ENCODE peak calls at places on chromosomes 6 and 20, in four cellular contexts. One of them, this sample, is unnamed.

GRCh38 chr6:73264446-73264845 is 1.4 kb upstream of the KHDC1 start:
- DNase-seq in HuH-7: no peak
- DNase-seq in cardiac muscle cell: no peak
- DNase-seq in fibroblast of pulmonary artery: no peak
- DNase-seq in this sample: no peak

GRCh38 chr6:170004585-170005210 is 253.3 kb downstream of the ERMARD start:
- DNase-seq in fibroblast of pulmonary artery: no peak
- DNase-seq in cardiac muscle cell: no peak
- DNase-seq in HuH-7: no peak
- DNase-seq in this sample: no peak

GRCh38 chr20:24253321-24253720 is 216.1 kb upstream of the SYNDIG1 start:
- DNase-seq in HuH-7: no peak
- DNase-seq in fibroblast of pulmonary artery: no peak
- DNase-seq in cardiac muscle cell: no peak
- DNase-seq in this sample: no peak

GRCh38 chr6:26172496-26172958 is 85.3 kb downstream of the HFE start:
- DNase-seq in fibroblast of pulmonary artery: peak
- DNase-seq in HuH-7: no peak
- DNase-seq in cardiac muscle cell: peak
- DNase-seq in this sample: no peak

GRCh38 chr20:40810336-40810735 is 121.3 kb upstream of the MAFB start:
- DNase-seq in cardiac muscle cell: no peak
- DNase-seq in fibroblast of pulmonary artery: no peak
- DNase-seq in HuH-7: no peak
- DNase-seq in this sample: no peak

GRCh38 chr6:128491041-128491642 is 29.3 kb downstream of the PTPRK start:
- DNase-seq in fibroblast of pulmonary artery: peak
- DNase-seq in HuH-7: no peak
- DNase-seq in cardiac muscle cell: peak
- DNase-seq in this sample: peak

GRCh38 chr20:53609501-53610445 is 16.1 kb upstream of the ZNF217 start:
- DNase-seq in HuH-7: no peak
- DNase-seq in fibroblast of pulmonary artery: no peak
- DNase-seq in cardiac muscle cell: peak
- DNase-seq in this sample: no peak

GRCh38 chr6:39037082-39037487 is 11.5 kb upstream of the GLP1R start:
- DNase-seq in fibroblast of pulmonary artery: no peak
- DNase-seq in HuH-7: no peak
- DNase-seq in cardiac muscle cell: no peak
- DNase-seq in this sample: no peak

GRCh38 chr6:2738373-2738979 is 12.2 kb downstream of the MYLK4 start:
- DNase-seq in fibroblast of pulmonary artery: peak
- DNase-seq in HuH-7: peak
- DNase-seq in cardiac muscle cell: peak
- DNase-seq in this sample: peak

GRCh38 chr6:6379573-6379972 is 59.1 kb upstream of the F13A1 start:
- DNase-seq in HuH-7: no peak
- DNase-seq in cardiac muscle cell: no peak
- DNase-seq in fibroblast of pulmonary artery: no peak
- DNase-seq in this sample: no peak

GRCh38 chr6:142349215-142349823 is 47.5 kb downstream of the ADGRG6 start:
- DNase-seq in cardiac muscle cell: no peak
- DNase-seq in fibroblast of pulmonary artery: no peak
- DNase-seq in HuH-7: peak
- DNase-seq in this sample: peak